ENCODE peak calls at places on chromosomes 2 and 18, in eight cellular contexts. N, I, W, O, E, B, U and D are unnamed samples.

GRCh38 chr2:72925328-72925943 is 8.1 kb downstream of the EMX1 start:
- DNase-seq in N (peak; percentile 65), I (no peak), W (no peak), O (no peak), E (no peak), B (no peak), U (no peak), D (no peak)

GRCh38 chr2:167264380-167264779 is 376.1 kb downstream of the XIRP2 start:
- DNase-seq in N (peak; percentile 35), I (no peak), W (no peak), O (peak; percentile 24), E (no peak), B (peak; percentile 59), U (no peak), D (peak; percentile 11)

GRCh38 chr2:12222561-12222960 is 476.1 kb downstream of the LPIN1 start:
- DNase-seq in N (no peak), I (no peak), W (no peak), O (no peak), E (no peak), B (no peak), U (no peak), D (no peak)

GRCh38 chr2:88144271-88144670 is 16.4 kb upstream of the FABP1 start:
- DNase-seq in N (no peak), I (no peak), W (no peak), O (no peak), E (no peak), B (no peak), U (no peak), D (no peak)

GRCh38 chr2:112087346-112088020 is 32.4 kb downstream of the TMEM87B start:
- DNase-seq in N (no peak), I (no peak), W (no peak), O (no peak), E (no peak), B (no peak), U (no peak), D (no peak)

GRCh38 chr2:216849987-216850386 is 9.9 kb downstream of the TNP1 start:
- DNase-seq in N (no peak), I (no peak), W (no peak), O (no peak), E (no peak), B (peak; percentile 33), U (no peak), D (no peak)

GRCh38 chr2:17918789-17919188 is 40.3 kb downstream of the KCNS3 start:
- DNase-seq in N (peak; percentile 18), I (no peak), W (no peak), O (no peak), E (no peak), B (no peak), U (no peak), D (peak; percentile 43)

GRCh38 chr18:77052656-77053309 is 79.8 kb downstream of the MBP start:
- DNase-seq in N (no peak), I (no peak), W (no peak), O (peak; percentile 95), E (no peak), B (no peak), U (no peak), D (no peak)

GRCh38 chr2:64263315-64263714 is 119.1 kb upstream of the PELI1 start:
- DNase-seq in N (no peak), I (no peak), W (peak; percentile 74), O (no peak), E (peak; percentile 92), B (no peak), U (no peak), D (no peak)

GRCh38 chr18:13611616-13612110 is 114.7 kb downstream of the FAM210A start:
- DNase-seq in N (no peak), I (no peak), W (peak; percentile 5), O (peak; percentile 39), E (no peak), B (no peak), U (no peak), D (peak; percentile 25)

GRCh38 chr2:175605989-175606841 is 395.9 kb downstream of the LNPK start:
- DNase-seq in N (no peak), I (no peak), W (no peak), O (no peak), E (peak; percentile 67), B (no peak), U (no peak), D (no peak)

GRCh38 chr2:111182740-111183139 is 62.0 kb downstream of the BCL2L11 start:
- DNase-seq in N (no peak), I (no peak), W (no peak), O (no peak), E (no peak), B (no peak), U (no peak), D (no peak)

GRCh38 chr2:120875431-120875830 is 139.8 kb downstream of the GLI2 start:
- DNase-seq in N (no peak), I (no peak), W (no peak), O (no peak), E (no peak), B (no peak), U (no peak), D (no peak)

GRCh38 chr18:59498687-59499086 is 139.6 kb upstream of the LMAN1 start:
- DNase-seq in N (no peak), I (no peak), W (no peak), O (no peak), E (no peak), B (no peak), U (no peak), D (no peak)

GRCh38 chr2:232120911-232121310 is 159.4 kb downstream of the DIS3L2 start:
- DNase-seq in N (no peak), I (no peak), W (no peak), O (no peak), E (no peak), B (no peak), U (no peak), D (no peak)

GRCh38 chr2:232116839-232117238 is 155.3 kb downstream of the DIS3L2 start:
- DNase-seq in N (no peak), I (no peak), W (no peak), O (no peak), E (no peak), B (no peak), U (no peak), D (no peak)

GRCh38 chr2:232113821-232114220 is 152.3 kb downstream of the DIS3L2 start:
- DNase-seq in N (no peak), I (no peak), W (peak; percentile 58), O (peak; percentile 61), E (no peak), B (no peak), U (no peak), D (no peak)

GRCh38 chr2:232111551-232111950 is 150.0 kb downstream of the DIS3L2 start:
- DNase-seq in N (no peak), I (no peak), W (no peak), O (no peak), E (no peak), B (no peak), U (no peak), D (no peak)

DNA sequence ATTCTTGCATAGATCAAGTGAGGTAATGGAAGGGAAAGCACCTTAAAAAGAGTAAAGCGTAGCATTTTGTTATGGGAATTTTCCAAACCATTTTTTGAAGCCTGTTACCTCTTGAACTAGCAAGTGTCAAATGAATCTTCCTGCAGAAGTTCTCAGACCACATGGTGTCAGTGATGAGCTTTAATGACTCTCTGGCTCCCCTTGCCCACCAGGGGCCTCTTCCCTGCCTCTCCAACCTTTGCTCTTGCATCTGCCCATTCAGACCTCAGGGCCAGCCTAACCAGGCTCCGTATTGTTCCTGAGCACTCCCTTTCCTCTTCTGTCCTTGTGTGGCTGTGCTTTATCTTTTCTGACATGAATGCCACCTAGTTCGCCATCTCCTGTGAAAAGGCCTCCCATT is 155.9 kb downstream of the DIS3L2 start:
- DNase-seq in N (peak; percentile 41), I (no peak), W (no peak), O (peak; percentile 25), E (no peak), B (no peak), U (no peak), D (no peak)
- TF ChIP-seq CTCF in N (peak; percentile 39), I (no peak), W (no peak), O (peak; percentile 7), E (no peak), B (no peak), U (no peak), D (peak; percentile 14)

GRCh38 chr18:31557446-31557845 is 34.2 kb upstream of the TTR start:
- DNase-seq in N (no peak), I (no peak), W (no peak), O (no peak), E (no peak), B (no peak), U (no peak), D (no peak)
- TF ChIP-seq CTCF in N (no peak), I (no peak), W (no peak), O (no peak), E (no peak), B (no peak), U (no peak), D (no peak)

DNA sequence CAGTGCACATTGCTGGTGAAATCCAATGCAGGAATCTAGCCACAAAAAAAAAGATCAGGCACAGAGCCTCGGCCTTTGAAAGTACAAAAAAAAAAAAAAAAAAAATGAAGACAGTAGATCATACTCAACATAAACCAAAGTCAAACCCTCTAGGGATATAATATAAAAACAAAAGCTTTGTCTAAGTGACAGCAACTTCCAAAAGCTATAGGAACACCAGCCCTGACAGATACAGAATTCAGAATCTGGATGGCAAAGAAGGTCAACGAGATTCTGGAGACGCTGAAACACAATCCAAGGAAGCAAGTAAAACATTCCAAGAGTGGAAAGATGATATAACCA is 54.0 kb upstream of the SCN1A start:
- DNase-seq in N (no peak), I (no peak), W (no peak), O (no peak), E (no peak), B (no peak), U (no peak), D (no peak)
- TF ChIP-seq CTCF in N (no peak), I (no peak), W (peak; percentile 47), O (no peak), E (no peak), B (no peak), U (peak; percentile 13), D (peak; percentile 32)

GRCh38 chr2:109437325-109438090 is 176.3 kb downstream of the SEPTIN10 start:
- DNase-seq in N (no peak), I (no peak), W (no peak), O (no peak), E (no peak), B (peak; percentile 39), U (no peak), D (no peak)

GRCh38 chr2:109436635-109437225 is 177.0 kb downstream of the SEPTIN10 start:
- DNase-seq in N (no peak), I (no peak), W (no peak), O (no peak), E (no peak), B (peak; percentile 47), U (no peak), D (no peak)

GRCh38 chr2:109438773-109439191 is 175.0 kb downstream of the SEPTIN10 start:
- DNase-seq in N (no peak), I (no peak), W (peak; percentile 46), O (no peak), E (no peak), B (no peak), U (no peak), D (no peak)

GRCh38 chr2:109439315-109439714 is 174.5 kb downstream of the SEPTIN10 start:
- DNase-seq in N (no peak), I (no peak), W (no peak), O (no peak), E (no peak), B (no peak), U (no peak), D (no peak)

DNA sequence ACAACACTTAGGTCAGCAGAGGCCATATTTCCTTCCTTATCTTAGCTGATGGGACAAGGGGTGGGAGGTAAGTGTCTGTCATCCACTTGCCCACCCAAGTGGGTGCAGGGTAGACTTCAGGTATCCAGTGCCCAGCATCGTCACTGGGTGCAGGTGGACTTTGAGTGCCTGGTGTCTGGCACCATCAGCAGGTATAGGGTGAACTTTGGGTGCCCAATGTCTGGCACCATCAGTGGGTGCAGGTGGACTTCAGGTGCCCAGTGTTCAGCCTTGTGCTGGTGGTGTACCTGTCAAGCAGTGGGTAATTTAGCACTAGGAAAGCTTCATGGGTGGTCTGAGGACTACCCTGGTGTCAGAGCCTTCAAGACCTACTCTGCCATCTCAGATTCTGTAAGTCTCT is 175.6 kb downstream of the SEPTIN10 start:
- DNase-seq in N (no peak), I (no peak), W (no peak), O (no peak), E (no peak), B (no peak), U (no peak), D (no peak)
- TF ChIP-seq CTCF in N (no peak), I (no peak), W (no peak), O (no peak), E (no peak), B (no peak), U (no peak), D (no peak)